ENCODE peak calls at places on chromosomes 11 and 22, in five cellular contexts. G, H, A, B and E are unnamed samples.

GRCh38 chr22:17375914-17376614 is 6.8 kb downstream of the CECR2 start:
- DNase-seq in B (no peak), G (no peak), H (no peak), A (no peak), E (no peak)

GRCh38 chr11:119611027-119611426 is 118.0 kb downstream of the NECTIN1 start:
- DNase-seq in A (no peak), H (no peak), B (no peak), G (no peak), E (no peak)

GRCh38 chr11:122741613-122742012 is 86.1 kb downstream of the UBASH3B start:
- DNase-seq in H (no peak), G (no peak), A (no peak), B (no peak), E (no peak)

GRCh38 chr11:28697920-28698827 is 590.0 kb downstream of the METTL15 start:
- DNase-seq in H (peak), G (no peak), B (peak), A (peak), E (peak)

GRCh38 chr22:35900483-35901168 is 128.0 kb downstream of the RBFOX2 start:
- DNase-seq in H (no peak), G (no peak), A (no peak), B (no peak), E (peak)

GRCh38 chr22:47295226-47295901 is 532.9 kb downstream of the TBC1D22A start:
- DNase-seq in B (no peak), H (no peak), G (no peak), A (no peak), E (peak)

GRCh38 chr22:46830001-46830715 is 67.7 kb downstream of the TBC1D22A start:
- DNase-seq in B (no peak), G (no peak), H (no peak), A (no peak), E (peak)

GRCh38 chr11:10328314-10329090 is 23.6 kb downstream of the ADM start:
- DNase-seq in A (no peak), G (no peak), B (no peak), H (no peak), E (no peak)

GRCh38 chr22:48937032-48937639 is 890.5 kb downstream of the BRD1 start:
- DNase-seq in A (no peak), B (no peak), H (no peak), G (no peak), E (peak)

GRCh38 chr22:29478326-29479276 is 1.4 kb upstream of the NEFH start:
- DNase-seq in H (no peak), B (peak), G (peak), A (no peak), E (peak)

GRCh38 chr11:126480015-126480409 is 124.5 kb downstream of the ST3GAL4 start:
- DNase-seq in A (no peak), G (no peak), H (no peak), B (no peak), E (no peak)

GRCh38 chr22:38924197-38924952 is 33.0 kb upstream of the APOBEC3A start:
- DNase-seq in A (no peak), G (no peak), B (no peak), H (peak), E (no peak)

GRCh38 chr11:117620659-117621058 is 176.4 kb downstream of the DSCAML1 start:
- DNase-seq in G (no peak), B (no peak), H (no peak), A (no peak), E (no peak)

GRCh38 chr11:10323793-10324170 is 18.9 kb downstream of the ADM start:
- DNase-seq in B (no peak), H (no peak), A (no peak), G (no peak), E (no peak)

GRCh38 chr22:23533771-23534191 is 46.3 kb downstream of the IGLL1 start:
- DNase-seq in B (peak), A (no peak), G (no peak), H (no peak), E (peak)

GRCh38 chr11:48063424-48063978 is 83.1 kb downstream of the PTPRJ start:
- DNase-seq in G (no peak), A (no peak), H (no peak), B (no peak), E (no peak)

GRCh38 chr11:71189768-71190315 is 62.5 kb downstream of the SHANK2 start:
- DNase-seq in B (no peak), H (no peak), A (no peak), G (no peak), E (no peak)